ENCODE peak calls at places on chromosomes 12 and 14, in seven cellular contexts. One of them, this sample, is unnamed.

GRCh38 chr12:43957732-43958131 is 121.9 kb downstream of the TMEM117 start:
- DNase-seq in heart right ventricle: peak
- DNase-seq in pancreas: no peak
- DNase-seq in thyroid gland: no peak
- DNase-seq in fibroblast of pulmonary artery: peak
- DNase-seq in lung: no peak
- DNase-seq in stomach: no peak
- DNase-seq in this sample: peak

GRCh38 chr12:91983935-91984334 is 161.7 kb downstream of the BTG1 start:
- DNase-seq in heart right ventricle: no peak
- DNase-seq in pancreas: no peak
- DNase-seq in stomach: no peak
- DNase-seq in thyroid gland: no peak
- DNase-seq in fibroblast of pulmonary artery: no peak
- DNase-seq in lung: no peak
- DNase-seq in this sample: no peak

GRCh38 chr12:71710276-71711125 is 24.6 kb downstream of the TMEM19 start:
- DNase-seq in fibroblast of pulmonary artery: peak
- DNase-seq in stomach: no peak
- DNase-seq in lung: no peak
- DNase-seq in heart right ventricle: no peak
- DNase-seq in thyroid gland: no peak
- DNase-seq in pancreas: no peak
- DNase-seq in this sample: peak

GRCh38 chr14:32934891-32935633 is 3.6 kb upstream of the NPAS3 start:
- DNase-seq in lung: no peak
- DNase-seq in fibroblast of pulmonary artery: no peak
- DNase-seq in pancreas: no peak
- DNase-seq in stomach: no peak
- DNase-seq in thyroid gland: no peak
- DNase-seq in heart right ventricle: no peak
- DNase-seq in this sample: no peak

GRCh38 chr12:100141666-100141997 is 1.0 kb downstream of the BLTP3B start:
- DNase-seq in lung: no peak
- DNase-seq in thyroid gland: no peak
- DNase-seq in pancreas: no peak
- DNase-seq in heart right ventricle: peak
- DNase-seq in fibroblast of pulmonary artery: peak
- DNase-seq in stomach: no peak
- DNase-seq in this sample: peak

GRCh38 chr12:43501705-43502104 is 50.3 kb downstream of the ADAMTS20 start:
- DNase-seq in heart right ventricle: no peak
- DNase-seq in lung: no peak
- DNase-seq in stomach: no peak
- DNase-seq in thyroid gland: no peak
- DNase-seq in fibroblast of pulmonary artery: peak
- DNase-seq in pancreas: no peak
- DNase-seq in this sample: peak

GRCh38 chr12:66154776-66155175 is 15.0 kb downstream of the TMBIM4 start:
- DNase-seq in lung: no peak
- DNase-seq in heart right ventricle: no peak
- DNase-seq in fibroblast of pulmonary artery: peak
- DNase-seq in stomach: no peak
- DNase-seq in thyroid gland: no peak
- DNase-seq in pancreas: no peak
- DNase-seq in this sample: no peak

GRCh38 chr12:6336859-6337744 is 4.8 kb downstream of the TNFRSF1A start:
- DNase-seq in thyroid gland: no peak
- DNase-seq in pancreas: no peak
- DNase-seq in lung: peak
- DNase-seq in fibroblast of pulmonary artery: peak
- DNase-seq in stomach: no peak
- DNase-seq in heart right ventricle: no peak
- DNase-seq in this sample: no peak

GRCh38 chr12:44497044-44497443 is 379.1 kb downstream of the NELL2 start:
- DNase-seq in heart right ventricle: no peak
- DNase-seq in thyroid gland: no peak
- DNase-seq in fibroblast of pulmonary artery: no peak
- DNase-seq in stomach: no peak
- DNase-seq in lung: no peak
- DNase-seq in pancreas: no peak
- DNase-seq in this sample: no peak

DNA sequence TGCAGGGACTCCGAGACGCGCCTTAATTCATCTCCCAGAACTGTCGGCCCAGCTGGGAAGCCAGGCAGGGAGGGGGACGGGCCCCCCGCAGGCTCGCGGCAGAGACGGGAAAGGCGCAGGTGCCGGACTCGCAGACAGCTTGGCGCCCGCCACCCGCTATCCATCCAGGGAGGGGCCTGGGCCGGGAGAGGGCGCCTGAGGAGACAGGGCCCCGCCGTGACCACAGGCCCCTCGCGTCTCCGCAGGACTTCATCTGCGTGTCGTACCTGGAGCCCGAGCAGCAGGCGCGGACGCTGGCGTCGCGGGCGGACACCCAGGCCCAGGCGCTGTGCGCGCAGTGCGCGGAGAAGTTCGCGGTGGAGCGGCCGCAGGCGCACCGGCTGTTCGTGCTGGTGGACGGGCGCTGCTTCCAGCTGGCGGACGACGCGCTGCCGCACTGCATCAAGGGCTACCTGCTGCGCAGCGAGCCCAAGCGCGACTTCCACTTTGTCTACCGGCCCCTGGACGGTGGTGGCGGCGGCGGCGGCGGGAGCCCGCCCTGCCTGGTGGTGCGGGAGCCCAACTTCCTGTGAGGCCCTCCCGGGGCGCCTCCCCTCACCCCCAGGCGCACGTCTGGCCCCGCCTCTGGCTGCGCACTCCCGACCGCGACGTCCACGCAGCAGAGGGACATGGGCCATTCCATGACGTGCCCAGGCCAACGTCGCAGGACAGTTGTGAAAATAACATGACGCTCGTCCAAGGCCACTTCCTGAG is 60.6 kb downstream of the LGMN start:
- DNase-seq in heart right ventricle: peak
- DNase-seq in fibroblast of pulmonary artery: no peak
- DNase-seq in stomach: peak
- DNase-seq in thyroid gland: peak
- DNase-seq in lung: no peak
- DNase-seq in pancreas: peak
- DNase-seq in this sample: no peak
- H3K4me3 ChIP-seq in heart right ventricle: peak
- H3K4me3 ChIP-seq in fibroblast of pulmonary artery: no peak
- H3K4me3 ChIP-seq in stomach: peak
- H3K4me3 ChIP-seq in thyroid gland: peak
- H3K4me3 ChIP-seq in lung: peak
- H3K4me3 ChIP-seq in pancreas: peak
- H3K4me3 ChIP-seq in this sample: peak

GRCh38 chr12:103494388-103494787 is 1.4 kb downstream of the C12orf42 start:
- DNase-seq in heart right ventricle: no peak
- DNase-seq in lung: no peak
- DNase-seq in stomach: no peak
- DNase-seq in pancreas: no peak
- DNase-seq in fibroblast of pulmonary artery: no peak
- DNase-seq in thyroid gland: no peak
- DNase-seq in this sample: no peak

GRCh38 chr12:103498990-103499389 is 3.2 kb upstream of the C12orf42 start:
- DNase-seq in fibroblast of pulmonary artery: no peak
- DNase-seq in thyroid gland: no peak
- DNase-seq in stomach: no peak
- DNase-seq in pancreas: no peak
- DNase-seq in lung: no peak
- DNase-seq in heart right ventricle: no peak
- DNase-seq in this sample: no peak

GRCh38 chr12:103495783-103496456 is at the start of gene C12orf42:
- DNase-seq in thyroid gland: no peak
- DNase-seq in stomach: no peak
- DNase-seq in heart right ventricle: no peak
- DNase-seq in pancreas: no peak
- DNase-seq in lung: no peak
- DNase-seq in fibroblast of pulmonary artery: peak
- DNase-seq in this sample: peak

GRCh38 chr12:103493199-103493598 is 2.6 kb downstream of the C12orf42 start:
- DNase-seq in stomach: no peak
- DNase-seq in heart right ventricle: no peak
- DNase-seq in thyroid gland: no peak
- DNase-seq in pancreas: no peak
- DNase-seq in lung: no peak
- DNase-seq in fibroblast of pulmonary artery: no peak
- DNase-seq in this sample: peak

DNA sequence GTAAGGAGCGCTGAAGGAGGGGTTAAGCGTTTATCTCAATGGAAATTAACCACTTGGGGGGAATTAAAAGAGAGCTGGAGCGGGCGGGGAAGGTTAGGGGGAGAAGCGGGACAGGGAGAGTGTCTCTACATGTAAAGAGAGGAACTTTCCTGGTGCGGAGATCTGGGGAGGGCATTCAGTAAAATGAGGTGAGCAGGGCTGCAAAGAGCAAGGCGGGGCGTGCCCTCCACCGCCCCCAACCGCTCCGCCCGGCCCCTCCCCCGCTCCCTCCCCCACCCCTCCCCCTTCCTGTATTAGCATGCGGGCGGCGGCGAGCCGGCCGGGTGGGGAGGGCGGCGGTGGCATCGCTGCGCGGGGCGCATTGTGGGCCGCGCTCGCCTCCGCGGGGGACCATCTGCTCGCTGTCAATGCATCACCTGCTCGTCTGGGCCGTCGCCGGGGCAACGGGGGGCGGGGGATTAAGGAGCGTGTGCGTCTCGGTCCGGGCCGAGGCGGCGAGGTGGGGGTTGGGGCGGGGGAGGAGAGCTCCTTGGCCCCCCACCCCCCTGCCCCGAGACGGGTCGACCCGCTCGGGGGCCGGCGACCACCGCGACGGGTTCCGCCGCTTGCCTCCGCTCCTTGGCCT is 498 bp downstream of the C12orf42 start:
- DNase-seq in fibroblast of pulmonary artery: no peak
- DNase-seq in lung: no peak
- DNase-seq in pancreas: no peak
- DNase-seq in heart right ventricle: no peak
- DNase-seq in thyroid gland: no peak
- DNase-seq in stomach: peak
- DNase-seq in this sample: no peak
- H3K4me3 ChIP-seq in fibroblast of pulmonary artery: no peak
- H3K4me3 ChIP-seq in lung: no peak
- H3K4me3 ChIP-seq in pancreas: no peak
- H3K4me3 ChIP-seq in heart right ventricle: peak
- H3K4me3 ChIP-seq in thyroid gland: no peak
- H3K4me3 ChIP-seq in stomach: peak
- H3K4me3 ChIP-seq in this sample: peak

DNA sequence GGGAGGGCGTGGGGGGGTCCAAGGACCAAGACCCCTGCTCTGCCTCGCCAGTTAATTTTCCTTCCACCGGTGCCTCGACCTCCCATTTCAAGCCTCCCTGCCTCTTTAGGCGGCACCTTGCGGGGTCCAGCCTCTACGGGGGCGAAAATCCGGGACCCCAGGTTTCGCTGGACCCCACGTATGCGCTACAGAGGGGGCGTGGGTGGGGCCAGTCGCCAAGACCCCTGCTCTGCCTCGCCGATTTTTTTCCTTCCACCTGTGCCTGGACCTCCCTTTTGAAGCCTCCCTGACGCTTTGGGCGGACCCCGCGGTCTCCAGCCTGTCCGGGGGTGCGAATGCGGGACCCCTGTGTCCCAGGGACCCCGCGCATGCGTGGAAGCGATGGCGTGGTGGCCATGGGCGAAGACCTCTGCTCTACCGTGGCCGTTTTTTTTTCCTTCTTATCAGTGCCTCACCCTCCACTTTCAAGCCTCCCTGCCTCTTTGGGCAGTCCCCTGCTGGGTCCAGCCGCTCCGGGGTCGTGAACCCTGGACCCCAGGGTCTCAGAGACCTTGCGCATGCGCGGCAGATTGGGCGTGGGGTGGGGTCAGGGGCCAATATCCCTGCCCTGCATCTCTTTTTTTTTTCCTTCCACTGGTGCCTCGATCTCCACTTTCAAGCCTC is 324.2 kb downstream of the ALG10 start:
- DNase-seq in lung: no peak
- DNase-seq in pancreas: no peak
- DNase-seq in stomach: no peak
- DNase-seq in fibroblast of pulmonary artery: no peak
- DNase-seq in heart right ventricle: no peak
- DNase-seq in thyroid gland: no peak
- DNase-seq in this sample: no peak
- H3K4me3 ChIP-seq in lung: no peak
- H3K4me3 ChIP-seq in pancreas: no peak
- H3K4me3 ChIP-seq in stomach: no peak
- H3K4me3 ChIP-seq in fibroblast of pulmonary artery: no peak
- H3K4me3 ChIP-seq in heart right ventricle: no peak
- H3K4me3 ChIP-seq in thyroid gland: no peak
- H3K4me3 ChIP-seq in this sample: no peak

GRCh38 chr14:96257900-96258299 is 1.9 kb downstream of the BDKRB1 start:
- DNase-seq in fibroblast of pulmonary artery: no peak
- DNase-seq in lung: no peak
- DNase-seq in pancreas: no peak
- DNase-seq in heart right ventricle: no peak
- DNase-seq in thyroid gland: no peak
- DNase-seq in stomach: no peak
- DNase-seq in this sample: no peak
- H3K4me3 ChIP-seq in fibroblast of pulmonary artery: no peak
- H3K4me3 ChIP-seq in lung: no peak
- H3K4me3 ChIP-seq in pancreas: no peak
- H3K4me3 ChIP-seq in heart right ventricle: no peak
- H3K4me3 ChIP-seq in thyroid gland: no peak
- H3K4me3 ChIP-seq in stomach: no peak
- H3K4me3 ChIP-seq in this sample: no peak

This sample was measured in bronchial epithelial cell.